ENCODE peak calls at places on chromosomes 1 and 21, in four cellular contexts. T is LoVo, K is A172, Y is T-cell. R is an unnamed sample.

GRCh38 chr1:21622466-21623315 is 46.5 kb downstream of the RAP1GAP start:
- DNase-seq in T (peak), K (no peak), Y (no peak), R (peak)

GRCh38 chr1:162107911-162108310 is 38.4 kb downstream of the NOS1AP start:
- DNase-seq in T (no peak), K (no peak), Y (no peak), R (no peak)

GRCh38 chr1:24696756-24697330 is 48.4 kb upstream of the CLIC4 start:
- DNase-seq in T (no peak), K (no peak), Y (no peak), R (no peak)

GRCh38 chr1:109776206-109776835 is 12.6 kb upstream of the EPS8L3 start:
- DNase-seq in T (no peak), K (no peak), Y (no peak), R (no peak)

GRCh38 chr1:207027221-207027777 is 5.3 kb downstream of the C1orf116 start:
- DNase-seq in T (peak), K (peak), Y (no peak), R (no peak)

GRCh38 chr21:45876381-45877159 is 105.0 kb upstream of the COL6A1 start:
- DNase-seq in T (no peak), K (no peak), Y (no peak), R (no peak)

GRCh38 chr1:60696512-60696911 is 385.8 kb upstream of the NFIA start:
- DNase-seq in T (no peak), K (no peak), Y (no peak), R (no peak)

GRCh38 chr1:173818459-173818858 is 6.0 kb upstream of the DARS2 start:
- DNase-seq in T (no peak), K (no peak), Y (no peak), R (no peak)

GRCh38 chr1:221794079-221794670 is 52.3 kb upstream of the DUSP10 start:
- DNase-seq in T (no peak), K (no peak), Y (peak), R (no peak)

GRCh38 chr1:109687641-109688499 is at the start of gene GSTM1:
- DNase-seq in T (no peak), K (no peak), Y (no peak), R (peak)

GRCh38 chr1:37035828-37036666 is 1.7 kb upstream of the GRIK3 start:
- DNase-seq in T (no peak), K (no peak), Y (no peak), R (no peak)

GRCh38 chr1:7488475-7488842 is 282.6 kb upstream of the VAMP3 start:
- DNase-seq in T (no peak), K (no peak), Y (no peak), R (no peak)

GRCh38 chr1:119485246-119485645 is 21.8 kb upstream of the HSD3B1 start:
- DNase-seq in T (no peak), K (no peak), Y (no peak), R (no peak)

GRCh38 chr1:29729281-29729680 is 493.0 kb downstream of the PTPRU start:
- DNase-seq in T (no peak), K (no peak), Y (no peak), R (no peak)

GRCh38 chr1:225596736-225597135 is 56.2 kb downstream of the ENAH start:
- DNase-seq in T (no peak), K (no peak), Y (no peak), R (no peak)

GRCh38 chr1:164602480-164603093 is 43.6 kb downstream of the PBX1 start:
- DNase-seq in T (no peak), K (peak), Y (no peak), R (no peak)

GRCh38 chr1:183417691-183418491 is at the start of gene NMNAT2:
- DNase-seq in T (no peak), K (peak), Y (no peak), R (no peak)

GRCh38 chr1:43844114-43844513 is 89.5 kb upstream of the ARTN start:
- DNase-seq in T (peak), K (peak), Y (no peak), R (no peak)

GRCh38 chr1:12097321-12097720 is 34.2 kb downstream of the TNFRSF8 start:
- DNase-seq in T (no peak), K (no peak), Y (no peak), R (no peak)

GRCh38 chr1:228457396-228458176 is 29.6 kb upstream of the RNF187 start:
- DNase-seq in T (peak), K (peak), Y (peak), R (peak)

GRCh38 chr1:201310251-201310985 is 27.1 kb downstream of the PKP1 start:
- DNase-seq in T (peak), K (no peak), Y (no peak), R (no peak)

GRCh38 chr1:228142616-228143203 is 2.6 kb downstream of the GUK1 start:
- DNase-seq in T (no peak), K (no peak), Y (no peak), R (no peak)

GRCh38 chr1:235261243-235261642 is 66.7 kb downstream of the ARID4B start:
- DNase-seq in T (no peak), K (no peak), Y (no peak), R (no peak)

GRCh38 chr1:242523968-242524570 is 428 bp downstream of the PLD5 start:
- DNase-seq in T (no peak), K (no peak), Y (no peak), R (no peak)

GRCh38 chr21:46229133-46229922 is 754 bp upstream of the LSS start:
- DNase-seq in T (no peak), K (no peak), Y (no peak), R (no peak)

GRCh38 chr1:44808063-44808937 is at the start of gene BTBD19:
- DNase-seq in T (no peak), K (peak), Y (peak), R (no peak)

GRCh38 chr1:115764541-115764940 is 4.0 kb downstream of the CASQ2 start:
- DNase-seq in T (peak), K (peak), Y (no peak), R (no peak)

GRCh38 chr21:41916888-41917433 is 36.9 kb downstream of the C2CD2 start:
- DNase-seq in T (no peak), K (no peak), Y (no peak), R (no peak)

GRCh38 chr1:43976045-43976444 is 1.3 kb downstream of the ATP6V0B start:
- DNase-seq in T (no peak), K (no peak), Y (no peak), R (no peak)

R was measured in activated T-helper 2 cell treated with anti-CD3 and anti-CD28 coated beads, Interferon-gamma antibody, Interleukin-2, Interleukin-4, amounts not matched to agents 10 μg/mL and 5 μg/mL and 100 μg/mL, durations not matched to agents 14 hours and 24 hours and 36 hours.